ENCODE peak calls at places on chromosomes 11 and 22, in six cellular contexts. T, H, X, F, N and J are unnamed samples.

GRCh38 chr11:57787920-57788716 is 26.5 kb downstream of the CTNND1 start:
- DNase-seq in T (no peak), H (no peak), X (no peak), F (peak), N (peak), J (no peak)

GRCh38 chr11:14852571-14853177 is 39.4 kb downstream of the CYP2R1 start:
- DNase-seq in T (no peak), H (no peak), X (peak), F (no peak), N (no peak), J (peak)

GRCh38 chr11:110430267-110431211 is 791 bp downstream of the FDX1 start:
- DNase-seq in T (no peak), H (no peak), X (no peak), F (peak), N (peak), J (no peak)

GRCh38 chr22:47369431-47370015 is 607.1 kb downstream of the TBC1D22A start:
- DNase-seq in T (no peak), H (no peak), X (no peak), F (no peak), N (no peak), J (no peak)

GRCh38 chr11:5973530-5973929 is 5.2 kb upstream of the OR56A5 start:
- DNase-seq in T (no peak), H (no peak), X (no peak), F (no peak), N (no peak), J (no peak)

GRCh38 chr11:124415356-124415923 is 9.2 kb downstream of the OR8B4 start:
- DNase-seq in T (no peak), H (no peak), X (peak), F (peak), N (no peak), J (peak)

GRCh38 chr11:65315204-65315865 is 669 bp downstream of the CDC42EP2 start:
- DNase-seq in T (peak), H (peak), X (peak), F (peak), N (no peak), J (peak)

GRCh38 chr11:92504004-92504403 is 279.4 kb downstream of the FAT3 start:
- DNase-seq in T (no peak), H (no peak), X (no peak), F (no peak), N (no peak), J (no peak)

GRCh38 chr11:2273771-2274170 is 3.4 kb upstream of the ASCL2 start:
- DNase-seq in T (no peak), H (no peak), X (no peak), F (no peak), N (no peak), J (no peak)

GRCh38 chr11:122690801-122691649 is 35.5 kb downstream of the UBASH3B start:
- DNase-seq in T (no peak), H (no peak), X (no peak), F (no peak), N (no peak), J (no peak)

GRCh38 chr11:1479678-1480118 is 6.9 kb downstream of the MOB2 start:
- DNase-seq in T (no peak), H (no peak), X (no peak), F (no peak), N (no peak), J (no peak)

GRCh38 chr11:88169881-88170280 is 5.4 kb downstream of the RAB38 start:
- DNase-seq in T (no peak), H (no peak), X (no peak), F (no peak), N (no peak), J (no peak)

GRCh38 chr22:23086263-23086662 is 15.9 kb downstream of the GNAZ start:
- DNase-seq in T (no peak), H (no peak), X (no peak), F (no peak), N (no peak), J (no peak)

GRCh38 chr22:23084453-23085350 is 14.4 kb downstream of the GNAZ start:
- DNase-seq in T (no peak), H (no peak), X (no peak), F (no peak), N (no peak), J (no peak)

GRCh38 chr22:23086787-23087186 is 16.5 kb downstream of the GNAZ start:
- DNase-seq in T (no peak), H (no peak), X (peak), F (no peak), N (no peak), J (no peak)

GRCh38 chr22:23085351-23085671 is 15.0 kb downstream of the GNAZ start:
- DNase-seq in T (no peak), H (no peak), X (no peak), F (no peak), N (no peak), J (no peak)

DNA sequence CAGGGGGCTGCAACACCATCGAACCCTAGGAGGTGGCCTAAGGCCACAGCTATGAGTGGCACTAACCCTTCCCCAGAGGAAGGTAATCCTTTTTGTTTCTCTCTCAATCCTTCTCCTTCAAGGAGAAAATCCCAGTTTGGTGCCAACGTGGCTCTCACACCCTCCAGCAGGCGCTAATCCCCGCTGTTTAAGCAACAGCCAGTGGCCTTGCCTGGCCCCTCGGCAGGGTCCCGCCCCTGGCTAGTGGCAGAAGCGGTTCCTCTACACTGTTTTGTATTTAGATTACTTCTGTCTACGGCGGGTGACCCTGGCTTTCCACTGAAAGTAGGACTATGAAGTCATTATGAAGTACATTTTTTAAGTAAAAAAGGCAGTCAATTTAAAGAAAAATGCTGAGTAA is 15.5 kb downstream of the GNAZ start:
- DNase-seq in T (no peak), H (no peak), X (no peak), F (no peak), N (no peak), J (no peak)
- TF ChIP-seq YY1 in T (no peak), H (no peak), X (no peak), F (no peak), N (no peak), J (no peak)

GRCh38 chr11:114159802-114160588 is 100.5 kb downstream of the ZBTB16 start:
- DNase-seq in T (peak), H (no peak), X (peak), F (peak), N (peak), J (peak)

GRCh38 chr11:114160884-114161283 is 101.4 kb downstream of the ZBTB16 start:
- DNase-seq in T (no peak), H (no peak), X (no peak), F (no peak), N (no peak), J (no peak)

GRCh38 chr11:114158886-114159285 is 99.4 kb downstream of the ZBTB16 start:
- DNase-seq in T (no peak), H (no peak), X (no peak), F (no peak), N (no peak), J (no peak)

GRCh38 chr11:114157476-114158050 is 98.1 kb downstream of the ZBTB16 start:
- DNase-seq in T (no peak), H (no peak), X (no peak), F (no peak), N (no peak), J (no peak)

DNA sequence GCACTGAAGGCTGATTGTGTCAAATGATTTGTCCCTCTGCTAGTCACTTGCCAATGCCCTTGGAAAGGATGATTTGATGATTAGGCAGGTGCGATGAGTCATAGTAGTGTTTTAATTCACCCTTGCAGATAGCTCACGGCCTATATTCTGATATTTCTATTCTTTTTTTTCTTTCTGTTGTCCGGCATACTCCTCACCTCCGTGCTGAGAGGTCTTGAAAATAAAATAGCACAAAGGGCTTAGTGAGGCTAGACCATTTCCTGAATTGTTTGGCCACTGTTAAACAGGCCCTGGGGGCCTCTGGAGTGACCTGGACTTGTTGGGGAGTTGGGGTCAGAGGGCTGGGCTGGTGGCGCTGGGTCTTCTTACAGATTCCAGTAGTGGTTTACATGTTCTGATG is 99.8 kb downstream of the ZBTB16 start:
- DNase-seq in T (no peak), H (no peak), X (no peak), F (no peak), N (no peak), J (no peak)
- TF ChIP-seq SIN3A in T (no peak), H (no peak), X (no peak), F (no peak), N (no peak), J (no peak)

GRCh38 chr11:118442903-118443589 is 6.8 kb downstream of the KMT2A start:
- DNase-seq in T (no peak), H (no peak), X (no peak), F (no peak), N (no peak), J (no peak)

GRCh38 chr11:118443590-118444218 is 7.4 kb downstream of the KMT2A start:
- DNase-seq in T (no peak), H (no peak), X (no peak), F (no peak), N (peak), J (no peak)

GRCh38 chr11:118438314-118438931 is 2.1 kb downstream of the KMT2A start:
- DNase-seq in T (peak), H (no peak), X (peak), F (no peak), N (no peak), J (no peak)

GRCh38 chr11:118439656-118440055 is 3.4 kb downstream of the KMT2A start:
- DNase-seq in T (no peak), H (no peak), X (no peak), F (no peak), N (no peak), J (no peak)

DNA sequence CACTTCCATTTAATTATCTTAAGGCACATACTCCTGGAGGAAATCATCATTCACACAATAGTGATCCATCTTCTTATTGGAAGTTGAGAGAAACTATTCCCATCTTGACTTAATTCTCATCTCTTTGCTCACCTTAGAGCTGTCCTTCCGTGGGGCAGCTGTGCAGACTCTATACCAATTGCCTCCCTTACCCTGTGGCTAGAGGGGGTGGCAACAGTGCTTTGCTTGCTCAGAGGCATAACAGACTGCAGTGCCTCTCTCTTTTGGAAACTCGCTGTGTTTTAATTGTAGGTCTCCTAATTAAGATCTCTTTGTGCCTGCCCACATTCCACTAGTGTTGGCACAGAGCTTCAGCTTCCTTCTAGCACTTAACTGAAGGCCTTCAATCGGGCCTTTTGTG is 5.5 kb downstream of the KMT2A start:
- DNase-seq in T (no peak), H (no peak), X (no peak), F (no peak), N (no peak), J (no peak)
- TF ChIP-seq YY1 in T (no peak), H (no peak), X (no peak), F (no peak), N (no peak), J (no peak)

DNA sequence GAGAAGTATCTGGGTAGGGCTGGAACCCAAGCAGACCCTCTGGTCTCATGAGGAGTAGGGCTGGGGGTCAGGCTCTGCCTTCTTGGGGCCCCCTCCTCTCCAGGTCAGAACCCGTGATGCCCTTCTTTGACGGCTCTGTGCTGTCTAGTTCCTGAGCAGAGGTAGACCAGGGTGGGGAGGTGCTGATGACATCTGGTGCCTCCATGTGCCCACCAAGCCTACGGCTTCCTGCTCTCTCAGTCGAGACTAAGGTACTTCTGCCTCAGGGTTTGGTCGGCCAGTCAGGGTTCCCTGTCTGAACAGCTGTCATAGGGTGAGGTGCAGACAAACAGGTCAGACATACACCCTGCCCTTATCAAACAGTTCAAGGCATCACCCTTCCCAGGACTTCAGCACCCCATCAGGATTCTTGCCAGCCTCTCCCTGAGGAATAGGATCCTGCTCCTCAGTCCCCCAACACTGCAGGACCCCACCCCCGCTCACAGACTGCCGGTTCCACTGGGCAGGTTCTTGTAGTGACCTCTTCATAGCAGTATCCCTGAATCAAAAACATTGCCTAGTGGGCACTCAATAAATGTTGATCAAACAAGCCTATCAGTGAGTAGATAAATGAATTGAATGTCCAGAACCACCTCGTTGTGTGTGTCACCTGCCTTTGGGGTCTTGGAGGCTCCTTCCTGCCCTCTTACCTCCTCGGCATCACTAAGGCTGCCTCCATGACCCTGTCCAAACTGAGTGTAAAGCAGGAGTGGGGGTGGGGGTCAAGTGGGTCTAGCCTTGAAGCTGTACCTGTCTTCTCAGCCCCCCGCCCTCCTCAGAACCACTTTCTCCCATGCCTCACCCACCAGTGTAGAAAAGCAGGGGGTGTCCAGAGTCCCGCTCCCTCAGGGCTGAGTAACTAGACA is 158.2 kb downstream of the BUD13 start:
- DNase-seq in T (no peak), H (no peak), X (no peak), F (no peak), N (no peak), J (no peak)
- TF ChIP-seq SIN3A in T (no peak), H (no peak), X (no peak), F (no peak), N (no peak), J (no peak)

GRCh38 chr22:48891688-48892380 is 935.8 kb downstream of the BRD1 start:
- DNase-seq in T (no peak), H (no peak), X (no peak), F (no peak), N (no peak), J (no peak)

GRCh38 chr22:48890693-48891554 is 936.7 kb downstream of the BRD1 start:
- DNase-seq in T (no peak), H (peak), X (no peak), F (no peak), N (no peak), J (no peak)

GRCh38 chr22:48894064-48894671 is 933.5 kb downstream of the BRD1 start:
- DNase-seq in T (no peak), H (peak), X (peak), F (no peak), N (no peak), J (no peak)

GRCh38 chr22:48893288-48894063 is 934.2 kb downstream of the BRD1 start:
- DNase-seq in T (no peak), H (no peak), X (no peak), F (no peak), N (no peak), J (no peak)

DNA sequence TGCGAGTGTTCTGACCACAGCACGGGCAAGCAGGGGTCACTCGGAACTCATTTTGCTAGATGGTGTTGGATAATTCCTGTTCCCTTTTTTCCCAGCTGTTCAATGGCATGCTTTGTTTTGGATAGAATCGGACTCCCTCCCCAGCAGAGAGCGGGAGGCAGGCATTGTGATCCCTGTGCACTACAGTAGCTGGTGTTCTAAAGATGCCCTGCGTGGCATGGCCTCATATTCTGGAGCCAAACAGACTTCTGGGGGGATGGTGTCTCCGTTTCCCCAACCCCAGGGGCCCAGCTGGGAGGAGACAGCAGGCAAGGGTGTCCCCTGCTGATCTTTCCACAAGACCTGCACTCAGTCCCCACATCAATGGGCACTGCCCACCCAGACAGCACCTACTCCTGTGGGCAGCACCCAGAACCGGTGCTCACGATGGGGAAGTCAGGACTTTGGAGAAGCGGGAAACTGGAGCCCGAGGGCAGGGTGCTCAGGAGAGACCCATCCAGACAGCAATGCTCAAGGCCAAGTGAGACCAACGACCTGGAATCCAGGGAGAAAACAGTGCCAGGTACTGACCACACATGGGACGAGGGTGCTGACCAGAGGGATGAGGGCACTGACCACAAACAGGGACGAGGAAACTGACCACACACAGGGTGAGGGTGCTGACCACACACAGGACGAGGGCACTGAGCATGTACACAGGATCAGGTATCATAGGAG is 934.9 kb downstream of the BRD1 start:
- DNase-seq in T (no peak), H (no peak), X (no peak), F (no peak), N (no peak), J (no peak)
- TF ChIP-seq YY1 in T (no peak), H (no peak), X (no peak), F (no peak), N (no peak), J (no peak)

GRCh38 chr11:112128483-112129121 is 35.3 kb downstream of the IL18 start:
- DNase-seq in T (peak), H (no peak), X (peak), F (no peak), N (no peak), J (peak)

GRCh38 chr11:112127056-112127455 is 36.8 kb downstream of the IL18 start:
- DNase-seq in T (no peak), H (no peak), X (no peak), F (no peak), N (no peak), J (no peak)

GRCh38 chr11:112134473-112134872 is 29.4 kb downstream of the IL18 start:
- DNase-seq in T (no peak), H (no peak), X (no peak), F (no peak), N (no peak), J (no peak)

GRCh38 chr11:112132737-112133136 is 31.2 kb downstream of the IL18 start:
- DNase-seq in T (no peak), H (no peak), X (no peak), F (no peak), N (no peak), J (no peak)

GRCh38 chr11:112129656-112130055 is 34.2 kb downstream of the IL18 start:
- DNase-seq in T (no peak), H (no peak), X (no peak), F (no peak), N (no peak), J (no peak)
- TF ChIP-seq SIN3A in T (no peak), H (no peak), X (no peak), F (no peak), N (no peak), J (no peak)

GRCh38 chr11:77284476-77285468 is 16.7 kb downstream of the GDPD4 start:
- DNase-seq in T (no peak), H (no peak), X (no peak), F (no peak), N (no peak), J (no peak)

GRCh38 chr11:77289737-77290136 is 11.7 kb downstream of the GDPD4 start:
- DNase-seq in T (no peak), H (no peak), X (no peak), F (no peak), N (no peak), J (no peak)

GRCh38 chr11:77283101-77283500 is 18.4 kb downstream of the GDPD4 start:
- DNase-seq in T (no peak), H (no peak), X (no peak), F (no peak), N (no peak), J (no peak)

GRCh38 chr11:77287136-77287535 is 14.3 kb downstream of the GDPD4 start:
- DNase-seq in T (no peak), H (no peak), X (no peak), F (no peak), N (no peak), J (no peak)

DNA sequence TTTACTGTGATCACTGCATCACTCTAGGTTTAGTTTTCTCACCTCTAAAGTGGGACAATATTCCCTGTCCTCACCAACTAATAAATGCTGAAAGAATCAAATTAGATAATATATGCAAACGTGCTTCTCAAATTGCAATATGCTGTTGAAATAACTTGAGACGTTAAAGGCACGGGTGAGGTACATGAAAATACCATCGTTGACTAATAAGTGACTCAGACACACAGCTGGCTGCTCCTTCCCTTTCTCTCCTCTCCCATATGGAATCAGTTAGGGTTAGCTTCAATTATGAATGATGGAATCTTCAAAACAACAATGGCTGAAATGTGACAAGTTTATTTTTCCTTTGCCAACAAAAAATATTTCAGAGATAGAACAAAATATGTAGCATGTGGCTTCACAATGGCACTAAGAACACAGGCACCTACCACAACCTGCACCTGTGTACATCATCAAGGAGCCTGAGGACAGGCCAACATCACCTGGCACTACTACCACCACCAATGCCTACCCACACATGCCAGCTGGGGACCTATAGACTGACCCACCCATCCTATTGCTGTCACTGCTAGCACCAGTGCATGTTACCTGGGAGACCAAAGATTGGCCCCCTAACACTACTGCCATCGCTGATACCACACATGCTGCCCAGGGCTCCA is 13.7 kb downstream of the GDPD4 start:
- DNase-seq in T (no peak), H (no peak), X (no peak), F (no peak), N (no peak), J (no peak)
- TF ChIP-seq YY1 in T (peak), H (no peak), X (no peak), F (no peak), N (no peak), J (no peak)

GRCh38 chr11:119347242-119347641 is 737 bp upstream of the MFRP start:
- DNase-seq in T (no peak), H (no peak), X (no peak), F (peak), N (no peak), J (no peak)
- TF ChIP-seq SIN3A in T (no peak), H (no peak), X (no peak), F (no peak), N (no peak), J (no peak)